ENCODE peak calls at places on chromosome 14, in six cellular contexts. One of them, this sample, is unnamed.

GRCh38 chr14:63308723-63309317 is 9.9 kb downstream of the GPHB5 start:
- DNase-seq in psoas muscle: no peak
- DNase-seq in cardiac muscle cell: peak; percentile 33
- DNase-seq in neural progenitor cell: peak; percentile 63
- DNase-seq in esophagus squamous epithelium: no peak
- DNase-seq in transverse colon: peak; percentile 8
- DNase-seq in this sample: no peak

GRCh38 chr14:69485701-69486100 is 1.2 kb downstream of the PLEKHD1 start:
- DNase-seq in psoas muscle: no peak
- DNase-seq in cardiac muscle cell: no peak
- DNase-seq in neural progenitor cell: no peak
- DNase-seq in esophagus squamous epithelium: no peak
- DNase-seq in transverse colon: no peak
- DNase-seq in this sample: no peak

GRCh38 chr14:100875126-100875525 is 28.4 kb downstream of the RTL1 start:
- DNase-seq in psoas muscle: no peak
- DNase-seq in cardiac muscle cell: no peak
- DNase-seq in neural progenitor cell: no peak
- DNase-seq in esophagus squamous epithelium: no peak
- DNase-seq in transverse colon: no peak
- DNase-seq in this sample: no peak

GRCh38 chr14:37618498-37619041 is 23.1 kb downstream of the TTC6 start:
- DNase-seq in psoas muscle: no peak
- DNase-seq in cardiac muscle cell: no peak
- DNase-seq in neural progenitor cell: no peak
- DNase-seq in esophagus squamous epithelium: no peak
- DNase-seq in transverse colon: no peak
- DNase-seq in this sample: no peak

GRCh38 chr14:26841920-26842741 is 244.3 kb upstream of the NOVA1 start:
- DNase-seq in psoas muscle: peak; percentile 37
- DNase-seq in cardiac muscle cell: peak; percentile 98
- DNase-seq in neural progenitor cell: no peak
- DNase-seq in esophagus squamous epithelium: no peak
- DNase-seq in transverse colon: peak; percentile 14
- DNase-seq in this sample: no peak

GRCh38 chr14:63470877-63471565 is 72.2 kb downstream of the PPP2R5E start:
- DNase-seq in psoas muscle: no peak
- DNase-seq in cardiac muscle cell: peak; percentile 69
- DNase-seq in neural progenitor cell: no peak
- DNase-seq in esophagus squamous epithelium: no peak
- DNase-seq in transverse colon: no peak
- DNase-seq in this sample: no peak

GRCh38 chr14:106318700-106319099 is 792.3 kb downstream of the TMEM121 start:
- DNase-seq in psoas muscle: no peak
- DNase-seq in cardiac muscle cell: no peak
- DNase-seq in neural progenitor cell: no peak
- DNase-seq in esophagus squamous epithelium: no peak
- DNase-seq in transverse colon: no peak
- DNase-seq in this sample: no peak

GRCh38 chr14:21098134-21098891 is at the start of gene ZNF219:
- DNase-seq in psoas muscle: peak; percentile 68
- DNase-seq in cardiac muscle cell: peak; percentile 61
- DNase-seq in neural progenitor cell: peak; percentile 92
- DNase-seq in esophagus squamous epithelium: no peak
- DNase-seq in transverse colon: peak; percentile 76
- DNase-seq in this sample: peak; percentile 82

GRCh38 chr14:21398901-21399300 is 15.1 kb upstream of the SUPT16H start:
- DNase-seq in psoas muscle: no peak
- DNase-seq in cardiac muscle cell: no peak
- DNase-seq in neural progenitor cell: no peak
- DNase-seq in esophagus squamous epithelium: no peak
- DNase-seq in transverse colon: no peak
- DNase-seq in this sample: no peak

GRCh38 chr14:81285250-81285649 is 64.5 kb upstream of the GTF2A1 start:
- DNase-seq in psoas muscle: no peak
- DNase-seq in cardiac muscle cell: no peak
- DNase-seq in neural progenitor cell: no peak
- DNase-seq in esophagus squamous epithelium: no peak
- DNase-seq in transverse colon: no peak
- DNase-seq in this sample: no peak
- H3K27ac ChIP-seq in psoas muscle: no peak overlapping the region
- H3K27ac ChIP-seq in cardiac muscle cell: no peak overlapping the region
- H3K27ac ChIP-seq in neural progenitor cell: no peak overlapping the region
- H3K27ac ChIP-seq in esophagus squamous epithelium: no peak overlapping the region
- H3K27ac ChIP-seq in transverse colon: no peak overlapping the region
- H3K27ac ChIP-seq in this sample: no peak overlapping the region

GRCh38 chr14:32724864-32725550 is 213.7 kb upstream of the NPAS3 start:
- DNase-seq in psoas muscle: no peak
- DNase-seq in cardiac muscle cell: peak; percentile 83
- DNase-seq in neural progenitor cell: no peak
- DNase-seq in esophagus squamous epithelium: no peak
- DNase-seq in transverse colon: no peak
- DNase-seq in this sample: no peak
- H3K4me3 ChIP-seq in psoas muscle: peak overlapping the region; percentile 16
- H3K4me3 ChIP-seq in cardiac muscle cell: no peak overlapping the region
- H3K4me3 ChIP-seq in neural progenitor cell: no peak overlapping the region
- H3K4me3 ChIP-seq in esophagus squamous epithelium: peak overlapping the region; percentile 17
- H3K4me3 ChIP-seq in transverse colon: no peak overlapping the region
- H3K4me3 ChIP-seq in this sample: peak overlapping the region; percentile 41

DNA sequence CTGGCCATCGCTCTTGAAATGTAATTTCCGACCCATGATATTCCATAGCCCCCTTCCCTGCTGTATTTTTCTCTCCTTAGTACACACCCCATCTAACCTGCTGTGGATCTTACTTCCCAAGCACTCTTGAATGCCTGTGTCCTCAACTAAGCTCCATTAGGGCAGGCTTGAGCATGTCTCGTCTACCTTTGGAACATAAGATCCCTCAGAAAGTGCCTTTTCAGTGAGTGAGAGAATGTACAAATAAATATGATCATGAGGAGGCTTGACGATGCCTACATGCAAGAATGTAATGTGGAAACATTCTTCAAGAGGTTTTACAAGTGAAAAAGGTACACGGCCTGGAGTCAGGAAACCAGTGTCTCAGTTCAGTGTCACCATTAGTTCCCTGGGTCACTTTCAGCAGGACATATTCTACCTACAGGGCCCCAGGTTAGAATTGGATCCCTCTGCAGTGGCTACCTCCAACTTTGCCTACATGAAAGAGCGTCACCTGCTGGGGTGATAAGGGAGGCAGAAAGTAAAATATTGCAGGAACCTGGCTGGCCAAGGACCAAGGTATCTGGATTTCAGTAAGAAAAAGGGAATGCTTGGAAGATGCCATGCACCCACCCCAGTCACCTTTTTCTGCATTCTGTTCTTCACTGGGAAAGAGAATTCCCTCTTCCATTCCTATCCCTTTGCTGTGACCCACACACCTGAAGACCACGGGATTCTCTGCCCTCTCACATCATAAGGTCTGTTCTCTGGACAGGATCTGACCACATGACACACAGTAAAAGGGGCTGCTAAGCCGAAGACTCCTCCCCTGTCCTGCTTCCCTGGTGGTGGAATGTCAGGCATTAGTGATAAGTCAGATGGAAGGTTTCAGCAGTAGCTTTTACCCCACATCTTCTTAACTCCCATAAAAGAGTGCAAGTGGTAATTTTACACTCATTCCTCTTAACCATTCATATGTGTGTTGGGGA is 24.6 kb upstream of the SERPINA1 start:
- DNase-seq in psoas muscle: no peak
- DNase-seq in cardiac muscle cell: peak; percentile 38
- DNase-seq in neural progenitor cell: no peak
- DNase-seq in esophagus squamous epithelium: no peak
- DNase-seq in transverse colon: no peak
- DNase-seq in this sample: no peak
- TF ChIP-seq CTCF in psoas muscle: no peak
- TF ChIP-seq CTCF in cardiac muscle cell: peak; percentile 63
- TF ChIP-seq CTCF in neural progenitor cell: peak; percentile 44
- TF ChIP-seq CTCF in esophagus squamous epithelium: peak; percentile 43
- TF ChIP-seq CTCF in transverse colon: peak; percentile 20
- TF ChIP-seq CTCF in this sample: no peak

GRCh38 chr14:104967414-104968152 is 10.6 kb downstream of the AHNAK2 start:
- DNase-seq in psoas muscle: peak; percentile 63
- DNase-seq in cardiac muscle cell: peak; percentile 62
- DNase-seq in neural progenitor cell: peak; percentile 69
- DNase-seq in esophagus squamous epithelium: no peak
- DNase-seq in transverse colon: no peak
- DNase-seq in this sample: no peak
- H3K27ac ChIP-seq in psoas muscle: no peak overlapping the region
- H3K27ac ChIP-seq in cardiac muscle cell: no peak overlapping the region
- H3K27ac ChIP-seq in neural progenitor cell: no peak overlapping the region
- H3K27ac ChIP-seq in esophagus squamous epithelium: peak overlapping the region; percentile 93
- H3K27ac ChIP-seq in transverse colon: peak overlapping the region; percentile 80
- H3K27ac ChIP-seq in this sample: peak overlapping the region; percentile 97

This sample was measured in coronary artery.